ENCODE peak calls at places on chromosomes 2 and 18, in seven cellular contexts. E is Kasumi-1; P is right lobe of liver; I is kidney tubule cell; X is kidney epithelial cell; N is SW480; C is activated CD8-positive, alpha-beta memory T cell treated with anti-CD3 and anti-CD28 coated beads, Interleukin-2, amount 50 U/mL, for 48 hours. R is an unnamed sample.

GRCh38 chr18:9380571-9381390 is 46.2 kb downstream of the TWSG1 start:
- DNase-seq in E (no peak), P (no peak), I (no peak), X (no peak), N (no peak), C (no peak), R (peak)

GRCh38 chr18:61169386-61169785 is 163.8 kb upstream of the CDH20 start:
- DNase-seq in E (no peak), P (no peak), I (peak), X (no peak), N (no peak), C (no peak), R (no peak)

GRCh38 chr18:12421732-12422131 is 14.0 kb downstream of the PRELID3A start:
- DNase-seq in E (no peak), P (no peak), I (no peak), X (no peak), N (no peak), C (no peak), R (no peak)

GRCh38 chr2:136116111-136116812 is 1.7 kb downstream of the CXCR4 start:
- DNase-seq in E (peak), P (peak), I (no peak), X (no peak), N (peak), C (peak), R (no peak)

GRCh38 chr2:179059026-179059680 is 9.2 kb upstream of the CCDC141 start:
- DNase-seq in E (no peak), P (no peak), I (no peak), X (no peak), N (no peak), C (no peak), R (no peak)

GRCh38 chr2:149861034-149861433 is 273.5 kb upstream of the MMADHC start:
- DNase-seq in E (peak), P (no peak), I (no peak), X (no peak), N (no peak), C (no peak), R (no peak)

GRCh38 chr2:197137826-197138480 is 172.6 kb downstream of the ANKRD44 start:
- DNase-seq in E (no peak), P (no peak), I (peak), X (no peak), N (no peak), C (no peak), R (no peak)

GRCh38 chr2:28415010-28415409 is 22.4 kb downstream of the FOSL2 start:
- DNase-seq in E (no peak), P (no peak), I (no peak), X (no peak), N (no peak), C (no peak), R (no peak)

GRCh38 chr2:238264072-238264460 is 24.2 kb upstream of the HES6 start:
- DNase-seq in E (no peak), P (peak), I (no peak), X (no peak), N (no peak), C (no peak), R (no peak)

GRCh38 chr18:35371412-35372195 is 5.5 kb downstream of the ZNF396 start:
- DNase-seq in E (no peak), P (no peak), I (no peak), X (no peak), N (no peak), C (no peak), R (peak)

GRCh38 chr2:63343397-63344109 is 244.7 kb downstream of the WDPCP start:
- DNase-seq in E (no peak), P (no peak), I (no peak), X (no peak), N (no peak), C (no peak), R (no peak)

GRCh38 chr2:29443086-29443485 is 327.9 kb downstream of the CLIP4 start:
- DNase-seq in E (no peak), P (no peak), I (no peak), X (no peak), N (no peak), C (no peak), R (no peak)

GRCh38 chr2:21544392-21544791 is 420.6 kb downstream of the TDRD15 start:
- DNase-seq in E (no peak), P (no peak), I (no peak), X (no peak), N (no peak), C (no peak), R (no peak)